ENCODE peak calls at places on chromosomes 1 and 21, in seven cellular contexts. Q, C, E, T, Z, V and J are unnamed samples.
A peak's percentile ranks its signal among the peaks of the same experiment; 100 is the strongest.

GRCh38 chr1:200231787-200232222 is 178.0 kb downstream of the ZNF281 start:
- DNase-seq in Z (peak; percentile 84), E (peak; percentile 62), V (no peak), T (no peak), C (no peak), Q (no peak), J (peak; percentile 77)

GRCh38 chr1:228101994-228102790 is 933 bp downstream of the C1orf35 start:
- DNase-seq in E (peak; percentile 65), V (no peak), T (no peak), Q (no peak), Z (peak; percentile 63), C (no peak), J (peak; percentile 73)

GRCh38 chr1:204736861-204737260 is 51.3 kb upstream of the LRRN2 start:
- DNase-seq in V (no peak), Q (no peak), Z (no peak), T (no peak), E (no peak), C (peak; percentile 72), J (no peak)

GRCh38 chr1:225425211-225425786 is 2.5 kb downstream of the LBR start:
- DNase-seq in Q (no peak), E (peak; percentile 39), V (no peak), C (no peak), T (no peak), Z (peak; percentile 20), J (peak; percentile 39)

GRCh38 chr1:25247829-25248754 is 838 bp upstream of the RSRP1 start:
- DNase-seq in V (no peak), T (no peak), E (no peak), C (no peak), Z (no peak), Q (no peak), J (no peak)

GRCh38 chr1:115757286-115757810 is 11.2 kb downstream of the CASQ2 start:
- DNase-seq in Q (no peak), E (no peak), C (no peak), V (no peak), T (no peak), Z (no peak), J (no peak)

GRCh38 chr1:48823161-48823560 is 46.5 kb upstream of the BEND5 start:
- DNase-seq in Z (no peak), E (no peak), Q (no peak), C (peak; percentile 66), T (no peak), V (no peak), J (no peak)

GRCh38 chr21:44903689-44904088 is 17.0 kb downstream of the ITGB2 start:
- DNase-seq in C (no peak), E (no peak), Q (no peak), V (no peak), Z (no peak), T (no peak), J (no peak)

GRCh38 chr1:62508187-62508758 is 71.4 kb downstream of the USP1 start:
- DNase-seq in C (peak; percentile 55), E (peak; percentile 50), T (no peak), V (no peak), Q (no peak), Z (peak; percentile 68), J (peak; percentile 72)